ENCODE peak calls at places on chromosomes 12 and 14, in six cellular contexts. S is esophagus muscularis mucosa, E is astrocyte of the cerebellum, I is fibroblast of pulmonary artery, M is upper lobe of left lung, W is A673. U is an unnamed sample.
A peak's percentile ranks its signal among the peaks of the same experiment; 100 is the strongest.

GRCh38 chr12:54404061-54405004 is 14.7 kb downstream of the ITGA5 start:
- DNase-seq in S (no peak), E (no peak), I (peak; percentile 76), M (no peak), W (peak; percentile 73), U (peak; percentile 67)

GRCh38 chr14:56659361-56659760 is 79.8 kb downstream of the TMEM260 start:
- DNase-seq in S (no peak), E (no peak), I (no peak), M (no peak), W (peak; percentile 88), U (no peak)

GRCh38 chr12:110335481-110336045 is 54.5 kb downstream of the ATP2A2 start:
- DNase-seq in S (no peak), E (no peak), I (no peak), M (no peak), W (no peak), U (no peak)

GRCh38 chr12:58728397-58728796 is 191.9 kb downstream of the LRIG3 start:
- DNase-seq in S (no peak), E (no peak), I (no peak), M (no peak), W (no peak), U (no peak)

GRCh38 chr14:56199095-56199975 is 81.1 kb downstream of the PELI2 start:
- DNase-seq in S (peak; percentile 50), E (peak; percentile 89), I (peak; percentile 99), M (peak; percentile 51), W (no peak), U (no peak)

GRCh38 chr12:120362516-120363273 is 6.3 kb downstream of the MSI1 start:
- DNase-seq in S (no peak), E (no peak), I (no peak), M (no peak), W (no peak), U (no peak)

GRCh38 chr12:119835068-119835467 is 42.1 kb downstream of the CIT start:
- DNase-seq in S (no peak), E (no peak), I (peak; percentile 24), M (no peak), W (peak; percentile 18), U (no peak)

GRCh38 chr14:22232486-22232885 is 356.5 kb downstream of the DAD1 start:
- DNase-seq in S (no peak), E (no peak), I (no peak), M (no peak), W (no peak), U (no peak)

GRCh38 chr12:102954143-102954542 is 3.3 kb upstream of the ASCL1 start:
- DNase-seq in S (no peak), E (no peak), I (no peak), M (no peak), W (no peak), U (no peak)

GRCh38 chr14:33307691-33308369 is 369.2 kb downstream of the NPAS3 start:
- DNase-seq in S (no peak), E (peak; percentile 75), I (peak; percentile 76), M (no peak), W (peak; percentile 94), U (no peak)

GRCh38 chr12:47838286-47838931 is 18.7 kb upstream of the HDAC7 start:
- DNase-seq in S (no peak), E (no peak), I (peak; percentile 57), M (no peak), W (peak; percentile 70), U (no peak)

GRCh38 chr12:13252616-13253015 is 56.1 kb downstream of the EMP1 start:
- DNase-seq in S (no peak), E (no peak), I (no peak), M (no peak), W (no peak), U (no peak)

GRCh38 chr12:27604431-27604830 is 80.4 kb downstream of the PPFIBP1 start:
- DNase-seq in S (no peak), E (no peak), I (no peak), M (no peak), W (no peak), U (no peak)

GRCh38 chr14:24848427-24848826 is 201.5 kb downstream of the STXBP6 start:
- DNase-seq in S (no peak), E (peak; percentile 59), I (peak; percentile 50), M (no peak), W (peak; percentile 23), U (no peak)

GRCh38 chr14:103519043-103519836 is 3.4 kb downstream of the CKB start:
- DNase-seq in S (no peak), E (no peak), I (peak; percentile 33), M (no peak), W (no peak), U (no peak)

DNA sequence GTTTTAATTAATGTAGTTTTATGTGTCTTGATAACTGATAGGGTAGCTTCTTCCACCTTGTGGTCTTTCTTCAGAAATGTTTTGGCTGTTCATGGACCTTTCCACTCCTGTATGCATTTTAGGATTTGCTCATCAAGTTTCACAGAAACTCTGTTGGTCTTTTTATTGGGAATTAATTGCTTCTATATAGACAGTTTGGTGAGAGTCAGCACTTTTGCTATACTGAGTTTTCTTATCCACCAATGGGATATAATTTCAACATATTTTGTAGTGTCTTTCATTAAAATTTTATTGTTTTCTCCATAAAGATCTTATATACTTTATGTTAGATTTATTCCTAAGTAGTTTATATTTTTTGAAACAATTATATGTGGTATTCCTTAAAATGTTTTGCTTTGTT is 7.8 kb downstream of the GOLGA5 start:
- DNase-seq in S (no peak), E (no peak), I (no peak), M (no peak), W (no peak), U (no peak)
- H3K4me3 ChIP-seq in S (no peak overlapping the region), E (no peak overlapping the region), I (no peak overlapping the region), M (no peak overlapping the region), W (no peak overlapping the region), U (no peak overlapping the region)

GRCh38 chr12:49331360-49332222 is 5.4 kb downstream of the C1QL4 start:
- DNase-seq in S (peak; percentile 86), E (peak; percentile 39), I (peak; percentile 86), M (peak; percentile 79), W (peak; percentile 78), U (no peak)

GRCh38 chr12:49334681-49335080 is 2.3 kb downstream of the C1QL4 start:
- DNase-seq in S (peak; percentile 75), E (no peak), I (no peak), M (peak; percentile 14), W (no peak), U (no peak)

GRCh38 chr12:49332441-49332861 is 4.5 kb downstream of the C1QL4 start:
- DNase-seq in S (no peak), E (no peak), I (no peak), M (no peak), W (no peak), U (no peak)

GRCh38 chr12:49334226-49334625 is 2.8 kb downstream of the C1QL4 start:
- DNase-seq in S (no peak), E (no peak), I (no peak), M (peak; percentile 7), W (no peak), U (no peak)

GRCh38 chr12:49332891-49333371 is 4.1 kb downstream of the C1QL4 start:
- DNase-seq in S (peak; percentile 83), E (no peak), I (no peak), M (peak; percentile 20), W (no peak), U (no peak)
- H3K4me3 ChIP-seq in S (no peak overlapping the region), E (peak overlapping the region; percentile 14), I (no peak overlapping the region), M (peak overlapping the region; percentile 21), W (no peak overlapping the region), U (no peak overlapping the region)

GRCh38 chr12:96213869-96214268 is 19.7 kb downstream of the ELK3 start:
- DNase-seq in S (no peak), E (no peak), I (no peak), M (no peak), W (no peak), U (no peak)
- H3K4me3 ChIP-seq in S (no peak overlapping the region), E (no peak overlapping the region), I (no peak overlapping the region), M (no peak overlapping the region), W (no peak overlapping the region), U (no peak overlapping the region)

DNA sequence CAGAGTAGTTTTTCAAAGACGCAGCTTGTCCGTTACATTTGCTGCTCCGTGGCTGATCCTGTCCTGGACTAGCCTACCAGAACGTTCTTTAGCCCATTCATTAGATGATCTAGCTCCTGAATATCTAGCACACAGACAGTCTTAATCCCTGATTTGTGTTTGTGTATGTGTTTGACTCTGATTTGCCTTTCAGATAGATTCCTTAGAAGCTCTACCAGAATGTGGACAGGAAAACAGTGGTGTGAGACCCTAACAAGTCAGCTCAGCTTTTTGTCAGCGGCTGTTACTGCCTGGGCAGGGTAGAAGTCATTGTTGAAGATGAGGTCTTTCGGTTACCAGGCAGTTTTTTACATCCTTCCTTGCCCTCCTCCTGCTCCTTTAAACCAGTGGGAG is 60.4 kb downstream of the SAMD4A start:
- DNase-seq in S (no peak), E (no peak), I (no peak), M (no peak), W (no peak), U (no peak)
- H3K4me3 ChIP-seq in S (peak overlapping the region; percentile 42), E (no peak overlapping the region), I (peak overlapping the region; percentile 42), M (peak overlapping the region; percentile 37), W (peak overlapping the region; percentile 30), U (no peak overlapping the region)

GRCh38 chr12:7747196-7747595 is at the start of gene CLEC4C:
- DNase-seq in S (no peak), E (no peak), I (no peak), M (no peak), W (no peak), U (no peak)
- H3K4me3 ChIP-seq in S (no peak within 1 kb of the TSS), E (no peak within 1 kb of the TSS), I (no peak within 1 kb of the TSS), M (no peak within 1 kb of the TSS), W (no peak within 1 kb of the TSS), U (no peak within 1 kb of the TSS)

DNA sequence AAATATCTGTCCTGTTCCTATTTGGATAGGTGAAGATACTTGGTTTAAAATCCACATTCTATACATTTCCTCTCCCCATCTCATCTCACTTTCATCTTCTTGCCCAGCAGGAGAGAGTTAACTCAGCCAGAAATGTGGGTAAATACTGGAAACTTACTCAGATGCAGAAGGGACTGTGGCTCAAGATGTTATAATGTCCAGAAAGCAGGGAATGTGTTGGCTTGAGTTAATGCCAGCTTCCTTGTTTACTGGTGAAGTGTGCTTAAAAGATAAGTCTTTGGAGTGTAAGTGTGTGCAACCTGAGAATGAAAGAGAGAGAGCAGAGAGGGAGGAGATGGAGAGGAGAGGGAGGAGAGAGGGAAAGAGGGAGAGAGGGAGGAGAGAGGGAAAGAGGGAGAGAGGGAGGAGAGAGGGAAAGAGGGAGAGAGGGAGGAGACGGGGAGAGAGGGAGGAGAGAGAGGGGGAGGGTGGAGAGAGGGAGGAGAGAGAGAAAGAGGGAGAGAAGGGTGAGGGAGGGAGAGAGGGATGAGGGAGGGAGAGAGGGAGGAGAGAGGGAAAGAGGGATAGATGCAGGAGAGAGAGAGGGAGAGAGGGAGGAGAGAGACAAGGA is 22.0 kb upstream of the SNRPF start:
- DNase-seq in S (no peak), E (peak; percentile 74), I (peak; percentile 27), M (peak; percentile 49), W (peak; percentile 42), U (no peak)
- H3K4me3 ChIP-seq in S (no peak overlapping the region), E (peak overlapping the region; percentile 9), I (no peak overlapping the region), M (no peak overlapping the region), W (peak overlapping the region; percentile 12), U (no peak overlapping the region)